ENCODE peak calls at places on chromosomes 11 and 22, in six cellular contexts. D is activated naive CD4-positive, alpha-beta T cell; U is T-cell; Z is dorsolateral prefrontal cortex; K is COR-L47; O is right atrium auricular region. X is an unnamed sample.

GRCh38 chr11:96524475-96524874 is 134.7 kb downstream of the JRKL start:
- DNase-seq in D (no peak), K (no peak), Z (no peak), U (no peak), O (no peak), X (no peak)

GRCh38 chr11:17552392-17553248 is 5.6 kb downstream of the OTOG start:
- DNase-seq in K (no peak), Z (no peak), D (no peak), O (no peak), U (no peak), X (no peak)

GRCh38 chr11:130435671-130436070 is 7.3 kb upstream of the ADAMTS8 start:
- DNase-seq in O (no peak), K (no peak), U (no peak), Z (no peak), D (no peak), X (no peak)

GRCh38 chr11:75242722-75243600 is 2.4 kb downstream of the TPBGL start:
- DNase-seq in Z (peak; percentile 13), D (no peak), U (no peak), O (no peak), K (no peak), X (no peak)

GRCh38 chr22:42500164-42500835 is 19.3 kb downstream of the RRP7A start:
- DNase-seq in Z (peak; percentile 90), K (no peak), O (peak; percentile 70), U (peak; percentile 78), D (peak; percentile 75), X (peak; percentile 89)

GRCh38 chr11:1730230-1730629 is 20.2 kb downstream of the IFITM10 start:
- DNase-seq in U (no peak), O (no peak), K (no peak), Z (no peak), D (no peak), X (no peak)

GRCh38 chr11:6612816-6613136 is 760 bp upstream of the TAF10 start:
- DNase-seq in D (no peak), U (no peak), O (no peak), Z (no peak), K (peak; percentile 48), X (no peak)

GRCh38 chr11:124977006-124977405 is 23.0 kb downstream of the CCDC15 start:
- DNase-seq in K (no peak), D (no peak), Z (no peak), O (no peak), U (no peak), X (no peak)

GRCh38 chr22:37739000-37739399 is 42.2 kb downstream of the TRIOBP start:
- DNase-seq in O (peak; percentile 89), Z (no peak), K (no peak), U (no peak), D (no peak), X (peak; percentile 65)

GRCh38 chr11:87600938-87601337 is 563.2 kb downstream of the TMEM135 start:
- DNase-seq in Z (no peak), K (no peak), O (no peak), U (no peak), D (no peak), X (no peak)

GRCh38 chr22:26589845-26590524 is at the start of gene TPST2:
- DNase-seq in U (peak; percentile 77), K (peak; percentile 57), Z (peak; percentile 82), O (peak; percentile 74), D (peak; percentile 59), X (peak; percentile 83)

GRCh38 chr11:67281552-67282150 is 7.5 kb upstream of the ANKRD13D start:
- DNase-seq in D (no peak), O (no peak), K (no peak), Z (no peak), U (no peak), X (peak; percentile 41)

GRCh38 chr11:3207530-3208189 is 11.0 kb downstream of the MRGPRG start:
- DNase-seq in O (no peak), Z (peak; percentile 23), D (no peak), K (no peak), U (no peak), X (peak; percentile 22)

GRCh38 chr11:95641506-95641905 is 148.1 kb downstream of the FAM76B start:
- DNase-seq in K (no peak), Z (no peak), U (peak; percentile 12), D (no peak), O (no peak), X (peak; percentile 55)

GRCh38 chr11:38005597-38005996 is 1407.6 kb upstream of the RAG2 start:
- DNase-seq in Z (no peak), U (no peak), K (no peak), D (no peak), O (no peak), X (no peak)